ENCODE peak calls at places on chromosomes 12 and 14, in four cellular contexts. N, A, Y and I are unnamed samples.

GRCh38 chr14:61477845-61478438 is 156.6 kb downstream of the PRKCH start:
- DNase-seq in Y (no peak), A (peak; percentile 69), N (peak; percentile 79), I (peak; percentile 92)

GRCh38 chr12:104385510-104385909 is 71.2 kb upstream of the CHST11 start:
- DNase-seq in A (no peak), N (no peak), Y (no peak), I (no peak)

GRCh38 chr12:15693233-15693911 is 95.8 kb downstream of the EPS8 start:
- DNase-seq in Y (peak; percentile 68), N (no peak), A (no peak), I (no peak)

GRCh38 chr14:74064883-74065282 is 19.4 kb downstream of the ALDH6A1 start:
- DNase-seq in Y (no peak), A (no peak), N (no peak), I (no peak)

GRCh38 chr14:24858052-24858451 is 191.9 kb downstream of the STXBP6 start:
- DNase-seq in A (no peak), N (no peak), Y (no peak), I (no peak)

GRCh38 chr14:90891326-90891725 is 75.1 kb upstream of the TTC7B start:
- DNase-seq in N (no peak), A (no peak), Y (no peak), I (no peak)

GRCh38 chr12:388012-388411 is 1.1 kb downstream of the KDM5A start:
- DNase-seq in A (no peak), N (no peak), Y (no peak), I (no peak)

GRCh38 chr14:22836301-22837058 is at the start of gene MMP14:
- DNase-seq in A (peak; percentile 70), N (peak; percentile 73), Y (no peak), I (peak; percentile 65)

GRCh38 chr12:15757553-15758255 is 31.5 kb downstream of the EPS8 start:
- DNase-seq in Y (no peak), N (no peak), A (no peak), I (no peak)

GRCh38 chr14:76867536-76868452 is 41.6 kb downstream of the LRRC74A start:
- DNase-seq in Y (no peak), A (no peak), N (peak; percentile 48), I (peak; percentile 38)

GRCh38 chr12:630656-631632 is 32.3 kb downstream of the NINJ2 start:
- DNase-seq in N (peak; percentile 76), Y (no peak), A (peak; percentile 56), I (no peak)

GRCh38 chr12:70367268-70368141 is 1.4 kb downstream of the KCNMB4 start:
- DNase-seq in Y (no peak), A (no peak), N (no peak), I (no peak)

GRCh38 chr12:1925125-1925963 is 6.9 kb upstream of the CACNA2D4 start:
- DNase-seq in Y (no peak), A (peak; percentile 24), N (no peak), I (peak; percentile 8)

GRCh38 chr14:89000007-89000942 is 175.8 kb downstream of the TTC8 start:
- DNase-seq in A (no peak), Y (peak; percentile 88), N (no peak), I (no peak)

GRCh38 chr12:98644433-98644711 is 216 bp downstream of the IKBIP start:
- DNase-seq in A (no peak), Y (no peak), N (no peak), I (peak; percentile 58)

GRCh38 chr12:130846386-130846785 is 7.3 kb upstream of the STX2 start:
- DNase-seq in Y (no peak), N (no peak), A (no peak), I (no peak)

GRCh38 chr12:120358412-120359158 is 10.4 kb downstream of the MSI1 start:
- DNase-seq in A (no peak), Y (no peak), N (no peak), I (no peak)
- TF ChIP-seq CTCF in A (no peak), Y (no peak), N (no peak), I (no peak)

GRCh38 chr12:119182701-119183493 is 4.2 kb downstream of the HSPB8 start:
- DNase-seq in A (no peak), N (no peak), Y (no peak), I (no peak)

GRCh38 chr12:119180380-119181040 is 1.8 kb downstream of the HSPB8 start:
- DNase-seq in Y (no peak), A (no peak), N (no peak), I (no peak)

GRCh38 chr12:119183942-119184695 is 5.4 kb downstream of the HSPB8 start:
- DNase-seq in Y (no peak), A (no peak), N (peak; percentile 67), I (no peak)

GRCh38 chr12:119181202-119181601 is 2.5 kb downstream of the HSPB8 start:
- DNase-seq in N (no peak), Y (no peak), A (no peak), I (no peak)

GRCh38 chr12:119181944-119182343 is 3.2 kb downstream of the HSPB8 start:
- DNase-seq in Y (no peak), A (no peak), N (no peak), I (no peak)
- H3K4me3 ChIP-seq in Y (no peak overlapping the region), A (no peak overlapping the region), N (peak overlapping the region; percentile 77), I (no peak overlapping the region)

GRCh38 chr12:114166360-114166759 is 200.2 kb upstream of the RBM19 start:
- DNase-seq in A (no peak), N (no peak), Y (peak; percentile 6), I (no peak)

GRCh38 chr12:114168061-114168460 is 201.9 kb upstream of the RBM19 start:
- DNase-seq in Y (peak; percentile 1), N (no peak), A (no peak), I (no peak)

GRCh38 chr12:114164354-114164753 is 198.2 kb upstream of the RBM19 start:
- DNase-seq in N (no peak), Y (no peak), A (no peak), I (no peak)

GRCh38 chr12:114167431-114167830 is 201.3 kb upstream of the RBM19 start:
- DNase-seq in A (no peak), N (no peak), Y (peak; percentile 2), I (no peak)

GRCh38 chr12:114165921-114166320 is 199.8 kb upstream of the RBM19 start:
- DNase-seq in N (no peak), Y (no peak), A (no peak), I (no peak)
- TF ChIP-seq CTCF in N (no peak), Y (no peak), A (no peak), I (no peak)

GRCh38 chr12:112513496-112513895 is 94.7 kb downstream of the PTPN11 start:
- DNase-seq in A (no peak), N (no peak), Y (no peak), I (no peak)

GRCh38 chr12:112515868-112516267 is 97.1 kb downstream of the PTPN11 start:
- DNase-seq in N (no peak), Y (no peak), A (no peak), I (no peak)

GRCh38 chr12:112514926-112515642 is 96.3 kb downstream of the PTPN11 start:
- DNase-seq in A (no peak), N (no peak), Y (no peak), I (no peak)

GRCh38 chr12:112517730-112518129 is 99.0 kb downstream of the PTPN11 start:
- DNase-seq in A (no peak), Y (no peak), N (no peak), I (no peak)

DNA sequence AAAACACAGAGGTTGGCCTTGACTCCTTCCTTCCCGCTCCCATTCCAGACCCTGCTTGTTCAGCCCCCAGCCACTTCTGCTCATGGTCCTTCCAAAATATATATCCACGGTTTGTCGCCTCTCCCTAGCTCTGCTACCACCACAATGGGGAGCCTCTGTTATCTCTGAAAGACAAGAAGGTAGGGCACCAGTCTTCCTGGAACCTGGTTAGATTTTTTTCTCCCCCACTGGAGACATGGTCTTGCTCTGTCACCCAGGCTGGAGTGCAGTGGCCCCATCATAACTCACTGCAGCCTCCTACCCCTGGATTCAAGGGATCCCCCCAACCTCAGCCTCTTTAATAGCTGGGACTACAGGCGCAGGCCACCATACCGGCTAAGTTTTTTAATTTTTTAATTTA is 95.7 kb downstream of the PTPN11 start:
- DNase-seq in A (no peak), N (no peak), Y (no peak), I (no peak)
- H3K4me3 ChIP-seq in A (no peak overlapping the region), N (no peak overlapping the region), Y (no peak overlapping the region), I (no peak overlapping the region)

DNA sequence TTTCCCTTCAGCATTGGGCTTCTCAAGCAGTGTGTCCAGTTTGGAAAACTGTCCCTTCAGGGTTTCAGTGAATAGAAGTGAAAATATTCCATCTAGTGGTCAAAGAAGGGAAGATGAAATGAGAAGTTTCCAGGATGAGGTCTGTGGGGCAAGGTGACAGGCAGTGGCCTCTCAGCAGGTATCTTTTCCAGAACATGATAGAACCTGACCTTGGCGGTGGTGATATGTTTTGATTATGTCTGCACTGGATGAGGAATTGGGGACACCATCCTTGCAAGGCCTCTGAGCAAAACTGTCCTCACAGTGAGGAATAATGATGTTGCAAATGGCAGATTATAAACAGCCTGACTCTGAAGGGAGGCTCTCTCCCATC is 4.7 kb downstream of the GPX2 start:
- DNase-seq in N (no peak), Y (no peak), A (no peak), I (no peak)
- TF ChIP-seq CTCF in N (peak; percentile 49), Y (peak; percentile 42), A (peak; percentile 46), I (peak; percentile 52)

GRCh38 chr14:97692084-97692483 is 894.9 kb downstream of the VRK1 start:
- DNase-seq in A (no peak), N (no peak), Y (no peak), I (no peak)
- H3K4me3 ChIP-seq in A (no peak overlapping the region), N (no peak overlapping the region), Y (no peak overlapping the region), I (no peak overlapping the region)